ENCODE peak calls at places on chromosomes 11 and 22, in seven cellular contexts. L is mesenteric fat pad; C is amygdala; H is CD4-positive, alpha-beta T cell; K is BJ; G is activated CD4-positive, alpha-beta T cell treated with anti-CD3 and anti-CD28 coated beads for 24 hours; U is omental fat pad. T is an unnamed sample.

GRCh38 chr11:69654660-69655478 is 13.9 kb downstream of the CCND1 start:
- DNase-seq in L (no peak), C (no peak), H (no peak), K (no peak), G (no peak), U (no peak), T (peak; percentile 18)

GRCh38 chr22:49218142-49218541 is 609.5 kb downstream of the BRD1 start:
- DNase-seq in L (peak; percentile 71), C (no peak), H (no peak), K (no peak), G (no peak), U (no peak), T (no peak)

GRCh38 chr11:78727816-78728215 is 153.2 kb upstream of the NARS2 start:
- DNase-seq in L (no peak), C (no peak), H (no peak), K (no peak), G (no peak), U (no peak), T (no peak)

GRCh38 chr11:100830978-100831732 is 144.1 kb downstream of the ARHGAP42 start:
- DNase-seq in L (no peak), C (no peak), H (no peak), K (no peak), G (no peak), U (no peak), T (no peak)

GRCh38 chr11:63490551-63491239 is at the start of gene PLAAT5:
- DNase-seq in L (no peak), C (no peak), H (no peak), K (no peak), G (no peak), U (no peak), T (peak; percentile 57)

GRCh38 chr22:46587067-46587471 is 33.1 kb upstream of the GRAMD4 start:
- DNase-seq in L (no peak), C (no peak), H (no peak), K (no peak), G (no peak), U (no peak), T (no peak)

GRCh38 chr11:67303132-67303988 is at the start of gene SSH3:
- DNase-seq in L (peak; percentile 92), C (peak; percentile 65), H (no peak), K (no peak), G (no peak), U (no peak), T (peak; percentile 90)

GRCh38 chr11:117690484-117691205 is 106.4 kb downstream of the DSCAML1 start:
- DNase-seq in L (no peak), C (no peak), H (no peak), K (no peak), G (no peak), U (no peak), T (no peak)

GRCh38 chr11:2114430-2115241 is 24.6 kb downstream of the IGF2 start:
- DNase-seq in L (no peak), C (no peak), H (no peak), K (no peak), G (no peak), U (no peak), T (no peak)

GRCh38 chr11:132043714-132044113 is 673.3 kb downstream of the NTM start:
- DNase-seq in L (no peak), C (no peak), H (no peak), K (no peak), G (no peak), U (no peak), T (no peak)

GRCh38 chr11:19697721-19698121 is 14.9 kb upstream of the NAV2 start:
- DNase-seq in L (no peak), C (no peak), H (no peak), K (no peak), G (no peak), U (no peak), T (no peak)

GRCh38 chr11:33388793-33389525 is 131.8 kb downstream of the HIPK3 start:
- DNase-seq in L (no peak), C (no peak), H (no peak), K (no peak), G (no peak), U (no peak), T (no peak)

GRCh38 chr22:48945621-48946458 is 881.8 kb downstream of the BRD1 start:
- DNase-seq in L (peak; percentile 83), C (no peak), H (no peak), K (no peak), G (no peak), U (no peak), T (no peak)

GRCh38 chr22:38246692-38247091 is 26.1 kb downstream of the TMEM184B start:
- DNase-seq in L (no peak), C (peak; percentile 52), H (no peak), K (no peak), G (no peak), U (no peak), T (no peak)

GRCh38 chr22:49583886-49584505 is 243.7 kb downstream of the BRD1 start:
- DNase-seq in L (peak; percentile 43), C (no peak), H (no peak), K (no peak), G (no peak), U (no peak), T (no peak)

GRCh38 chr11:72227316-72228228 is 3.0 kb downstream of the INPPL1 start:
- DNase-seq in L (peak; percentile 87), C (no peak), H (no peak), K (no peak), G (no peak), U (no peak), T (no peak)